ENCODE peak calls at places on chromosomes 11 and 22, in nine cellular contexts. One of them, this sample, is unnamed.

GRCh38 chr11:2151500-2152257 is 9.3 kb downstream of the INS start:
- DNase-seq in NCI-H69: peak
- DNase-seq in hypothalamus: peak
- DNase-seq in skeletal muscle cell: no peak
- DNase-seq in NCI-H1105 treated with DMSO at 0.1 percent for 48 hours: peak
- DNase-seq in NCI-H226: peak
- DNase-seq in left cardiac atrium: peak
- DNase-seq in activated T-helper 9 cell treated with anti-CD3 and anti-CD28 coated beads, Interleukin-2, amount 50 U/mL, for 16 hours: peak
- DNase-seq in left kidney: peak
- DNase-seq in this sample: peak

GRCh38 chr11:124657922-124658321 is 15.6 kb downstream of the SIAE start:
- DNase-seq in hypothalamus: no peak
- DNase-seq in left cardiac atrium: no peak
- DNase-seq in left kidney: peak
- DNase-seq in activated T-helper 9 cell treated with anti-CD3 and anti-CD28 coated beads, Interleukin-2, amount 50 U/mL, for 16 hours: no peak
- DNase-seq in NCI-H1105 treated with DMSO at 0.1 percent for 48 hours: peak
- DNase-seq in skeletal muscle cell: no peak
- DNase-seq in NCI-H69: peak
- DNase-seq in NCI-H226: no peak
- DNase-seq in this sample: no peak

GRCh38 chr11:72395993-72396392 is 38.3 kb downstream of the CLPB start:
- DNase-seq in hypothalamus: no peak
- DNase-seq in left cardiac atrium: no peak
- DNase-seq in NCI-H69: no peak
- DNase-seq in skeletal muscle cell: no peak
- DNase-seq in left kidney: no peak
- DNase-seq in NCI-H1105 treated with DMSO at 0.1 percent for 48 hours: no peak
- DNase-seq in activated T-helper 9 cell treated with anti-CD3 and anti-CD28 coated beads, Interleukin-2, amount 50 U/mL, for 16 hours: no peak
- DNase-seq in NCI-H226: no peak
- DNase-seq in this sample: no peak

GRCh38 chr11:35163707-35164496 is 24.9 kb downstream of the CD44 start:
- DNase-seq in NCI-H226: no peak
- DNase-seq in skeletal muscle cell: no peak
- DNase-seq in activated T-helper 9 cell treated with anti-CD3 and anti-CD28 coated beads, Interleukin-2, amount 50 U/mL, for 16 hours: no peak
- DNase-seq in left cardiac atrium: no peak
- DNase-seq in hypothalamus: no peak
- DNase-seq in left kidney: no peak
- DNase-seq in NCI-H1105 treated with DMSO at 0.1 percent for 48 hours: no peak
- DNase-seq in NCI-H69: no peak
- DNase-seq in this sample: no peak

GRCh38 chr22:37681556-37682049 is 4.5 kb upstream of the NOL12 start:
- DNase-seq in activated T-helper 9 cell treated with anti-CD3 and anti-CD28 coated beads, Interleukin-2, amount 50 U/mL, for 16 hours: peak
- DNase-seq in left cardiac atrium: peak
- DNase-seq in NCI-H69: peak
- DNase-seq in NCI-H1105 treated with DMSO at 0.1 percent for 48 hours: peak
- DNase-seq in left kidney: peak
- DNase-seq in NCI-H226: peak
- DNase-seq in skeletal muscle cell: peak
- DNase-seq in hypothalamus: peak
- DNase-seq in this sample: peak

GRCh38 chr22:39292561-39293074 is 26.8 kb downstream of the RPL3 start:
- DNase-seq in hypothalamus: no peak
- DNase-seq in left kidney: peak
- DNase-seq in NCI-H1105 treated with DMSO at 0.1 percent for 48 hours: no peak
- DNase-seq in skeletal muscle cell: peak
- DNase-seq in NCI-H69: peak
- DNase-seq in activated T-helper 9 cell treated with anti-CD3 and anti-CD28 coated beads, Interleukin-2, amount 50 U/mL, for 16 hours: no peak
- DNase-seq in NCI-H226: peak
- DNase-seq in left cardiac atrium: peak
- DNase-seq in this sample: peak

GRCh38 chr11:96736591-96736990 is 346.8 kb downstream of the JRKL start:
- DNase-seq in hypothalamus: no peak
- DNase-seq in NCI-H69: no peak
- DNase-seq in skeletal muscle cell: peak
- DNase-seq in NCI-H226: no peak
- DNase-seq in left cardiac atrium: no peak
- DNase-seq in left kidney: no peak
- DNase-seq in NCI-H1105 treated with DMSO at 0.1 percent for 48 hours: no peak
- DNase-seq in activated T-helper 9 cell treated with anti-CD3 and anti-CD28 coated beads, Interleukin-2, amount 50 U/mL, for 16 hours: no peak
- DNase-seq in this sample: no peak

GRCh38 chr11:34344410-34345011 is 13.3 kb downstream of the ABTB2 start:
- DNase-seq in activated T-helper 9 cell treated with anti-CD3 and anti-CD28 coated beads, Interleukin-2, amount 50 U/mL, for 16 hours: no peak
- DNase-seq in NCI-H69: peak
- DNase-seq in skeletal muscle cell: no peak
- DNase-seq in NCI-H226: no peak
- DNase-seq in NCI-H1105 treated with DMSO at 0.1 percent for 48 hours: no peak
- DNase-seq in hypothalamus: no peak
- DNase-seq in left kidney: no peak
- DNase-seq in left cardiac atrium: no peak
- DNase-seq in this sample: no peak

GRCh38 chr11:27848423-27848822 is 148.2 kb upstream of the BDNF start:
- DNase-seq in left kidney: no peak
- DNase-seq in NCI-H226: no peak
- DNase-seq in skeletal muscle cell: no peak
- DNase-seq in hypothalamus: no peak
- DNase-seq in NCI-H1105 treated with DMSO at 0.1 percent for 48 hours: no peak
- DNase-seq in activated T-helper 9 cell treated with anti-CD3 and anti-CD28 coated beads, Interleukin-2, amount 50 U/mL, for 16 hours: no peak
- DNase-seq in left cardiac atrium: no peak
- DNase-seq in NCI-H69: no peak
- DNase-seq in this sample: no peak

GRCh38 chr11:35390737-35391682 is 28.3 kb downstream of the SLC1A2 start:
- DNase-seq in NCI-H69: peak
- DNase-seq in NCI-H1105 treated with DMSO at 0.1 percent for 48 hours: peak
- DNase-seq in NCI-H226: peak
- DNase-seq in activated T-helper 9 cell treated with anti-CD3 and anti-CD28 coated beads, Interleukin-2, amount 50 U/mL, for 16 hours: peak
- DNase-seq in left kidney: no peak
- DNase-seq in hypothalamus: no peak
- DNase-seq in left cardiac atrium: no peak
- DNase-seq in skeletal muscle cell: peak
- DNase-seq in this sample: peak

GRCh38 chr11:58927393-58928081 is 11.8 kb upstream of the GLYATL1 start:
- DNase-seq in activated T-helper 9 cell treated with anti-CD3 and anti-CD28 coated beads, Interleukin-2, amount 50 U/mL, for 16 hours: no peak
- DNase-seq in left kidney: peak
- DNase-seq in NCI-H1105 treated with DMSO at 0.1 percent for 48 hours: peak
- DNase-seq in skeletal muscle cell: no peak
- DNase-seq in NCI-H69: peak
- DNase-seq in NCI-H226: no peak
- DNase-seq in left cardiac atrium: peak
- DNase-seq in hypothalamus: no peak
- DNase-seq in this sample: peak

GRCh38 chr11:109706940-109707339 is 284.9 kb downstream of the C11orf87 start:
- DNase-seq in NCI-H69: no peak
- DNase-seq in NCI-H1105 treated with DMSO at 0.1 percent for 48 hours: no peak
- DNase-seq in left cardiac atrium: no peak
- DNase-seq in left kidney: no peak
- DNase-seq in skeletal muscle cell: no peak
- DNase-seq in hypothalamus: no peak
- DNase-seq in NCI-H226: no peak
- DNase-seq in activated T-helper 9 cell treated with anti-CD3 and anti-CD28 coated beads, Interleukin-2, amount 50 U/mL, for 16 hours: no peak
- DNase-seq in this sample: no peak

GRCh38 chr11:115933564-115933963 is 429.3 kb upstream of the CADM1 start:
- DNase-seq in hypothalamus: no peak
- DNase-seq in left kidney: no peak
- DNase-seq in NCI-H69: peak
- DNase-seq in activated T-helper 9 cell treated with anti-CD3 and anti-CD28 coated beads, Interleukin-2, amount 50 U/mL, for 16 hours: no peak
- DNase-seq in NCI-H226: no peak
- DNase-seq in left cardiac atrium: no peak
- DNase-seq in NCI-H1105 treated with DMSO at 0.1 percent for 48 hours: peak
- DNase-seq in skeletal muscle cell: no peak
- DNase-seq in this sample: no peak

GRCh38 chr11:47494996-47495855 is 46.3 kb upstream of the RAPSN start:
- DNase-seq in left kidney: no peak
- DNase-seq in left cardiac atrium: no peak
- DNase-seq in NCI-H69: no peak
- DNase-seq in hypothalamus: no peak
- DNase-seq in NCI-H226: no peak
- DNase-seq in skeletal muscle cell: peak
- DNase-seq in NCI-H1105 treated with DMSO at 0.1 percent for 48 hours: no peak
- DNase-seq in activated T-helper 9 cell treated with anti-CD3 and anti-CD28 coated beads, Interleukin-2, amount 50 U/mL, for 16 hours: no peak
- DNase-seq in this sample: no peak

GRCh38 chr11:36427079-36427478 is 83.0 kb downstream of the TRAF6 start:
- DNase-seq in left cardiac atrium: no peak
- DNase-seq in hypothalamus: no peak
- DNase-seq in skeletal muscle cell: no peak
- DNase-seq in NCI-H1105 treated with DMSO at 0.1 percent for 48 hours: no peak
- DNase-seq in NCI-H69: no peak
- DNase-seq in NCI-H226: no peak
- DNase-seq in left kidney: no peak
- DNase-seq in activated T-helper 9 cell treated with anti-CD3 and anti-CD28 coated beads, Interleukin-2, amount 50 U/mL, for 16 hours: no peak
- DNase-seq in this sample: no peak

GRCh38 chr11:116725434-116726221 is 47.2 kb downstream of the BUD13 start:
- DNase-seq in left cardiac atrium: no peak
- DNase-seq in left kidney: peak
- DNase-seq in NCI-H1105 treated with DMSO at 0.1 percent for 48 hours: no peak
- DNase-seq in hypothalamus: no peak
- DNase-seq in NCI-H226: peak
- DNase-seq in activated T-helper 9 cell treated with anti-CD3 and anti-CD28 coated beads, Interleukin-2, amount 50 U/mL, for 16 hours: no peak
- DNase-seq in skeletal muscle cell: peak
- DNase-seq in NCI-H69: no peak
- DNase-seq in this sample: peak

GRCh38 chr11:8168485-8169257 is at the start of gene RIC3:
- DNase-seq in skeletal muscle cell: no peak
- DNase-seq in activated T-helper 9 cell treated with anti-CD3 and anti-CD28 coated beads, Interleukin-2, amount 50 U/mL, for 16 hours: peak
- DNase-seq in NCI-H226: no peak
- DNase-seq in hypothalamus: peak
- DNase-seq in NCI-H1105 treated with DMSO at 0.1 percent for 48 hours: peak
- DNase-seq in NCI-H69: peak
- DNase-seq in left cardiac atrium: peak
- DNase-seq in left kidney: peak
- DNase-seq in this sample: no peak